ENCODE peak calls at places on chromosome 7, in six cellular contexts. One of them, this sample, is unnamed.

GRCh38 chr7:16431646-16432424 is 10.5 kb upstream of the CRPPA start:
- DNase-seq in CD8-positive, alpha-beta T cell: no peak
- DNase-seq in thoracic aorta: no peak
- DNase-seq in CD4-positive, alpha-beta T cell: no peak
- DNase-seq in lower lobe of right lung: no peak
- DNase-seq in SJSA1: no peak
- DNase-seq in this sample: no peak

GRCh38 chr7:117219485-117219884 is 103.4 kb downstream of the WNT2 start:
- DNase-seq in SJSA1: no peak
- DNase-seq in CD4-positive, alpha-beta T cell: no peak
- DNase-seq in CD8-positive, alpha-beta T cell: no peak
- DNase-seq in thoracic aorta: no peak
- DNase-seq in lower lobe of right lung: no peak
- DNase-seq in this sample: no peak

GRCh38 chr7:23020742-23021401 is 6.9 kb upstream of the HYCC1 start:
- DNase-seq in lower lobe of right lung: no peak
- DNase-seq in thoracic aorta: peak
- DNase-seq in CD8-positive, alpha-beta T cell: no peak
- DNase-seq in CD4-positive, alpha-beta T cell: no peak
- DNase-seq in SJSA1: no peak
- DNase-seq in this sample: no peak

GRCh38 chr7:70698219-70698832 is 433.6 kb upstream of the GALNT17 start:
- DNase-seq in CD4-positive, alpha-beta T cell: no peak
- DNase-seq in CD8-positive, alpha-beta T cell: no peak
- DNase-seq in SJSA1: no peak
- DNase-seq in thoracic aorta: no peak
- DNase-seq in lower lobe of right lung: no peak
- DNase-seq in this sample: no peak

GRCh38 chr7:18153183-18153748 is 125.6 kb upstream of the PRPS1L1 start:
- DNase-seq in thoracic aorta: no peak
- DNase-seq in CD4-positive, alpha-beta T cell: no peak
- DNase-seq in CD8-positive, alpha-beta T cell: no peak
- DNase-seq in SJSA1: no peak
- DNase-seq in lower lobe of right lung: no peak
- DNase-seq in this sample: no peak

GRCh38 chr7:51619880-51620279 is 303.3 kb upstream of the COBL start:
- DNase-seq in CD4-positive, alpha-beta T cell: no peak
- DNase-seq in lower lobe of right lung: no peak
- DNase-seq in thoracic aorta: no peak
- DNase-seq in CD8-positive, alpha-beta T cell: no peak
- DNase-seq in SJSA1: no peak
- DNase-seq in this sample: no peak

GRCh38 chr7:69399038-69399800 is 199.1 kb upstream of the AUTS2 start:
- DNase-seq in SJSA1: no peak
- DNase-seq in CD8-positive, alpha-beta T cell: no peak
- DNase-seq in thoracic aorta: no peak
- DNase-seq in lower lobe of right lung: no peak
- DNase-seq in CD4-positive, alpha-beta T cell: no peak
- DNase-seq in this sample: peak

GRCh38 chr7:69677054-69677847 is 79.0 kb downstream of the AUTS2 start:
- DNase-seq in thoracic aorta: no peak
- DNase-seq in CD4-positive, alpha-beta T cell: no peak
- DNase-seq in lower lobe of right lung: no peak
- DNase-seq in SJSA1: no peak
- DNase-seq in CD8-positive, alpha-beta T cell: no peak
- DNase-seq in this sample: no peak

GRCh38 chr7:93817561-93817960 is 73.0 kb downstream of the TFPI2 start:
- DNase-seq in SJSA1: no peak
- DNase-seq in lower lobe of right lung: no peak
- DNase-seq in CD4-positive, alpha-beta T cell: no peak
- DNase-seq in thoracic aorta: no peak
- DNase-seq in CD8-positive, alpha-beta T cell: no peak
- DNase-seq in this sample: no peak

GRCh38 chr7:76063114-76063513 is 15.2 kb downstream of the MDH2 start:
- DNase-seq in CD4-positive, alpha-beta T cell: no peak
- DNase-seq in lower lobe of right lung: no peak
- DNase-seq in SJSA1: no peak
- DNase-seq in thoracic aorta: no peak
- DNase-seq in CD8-positive, alpha-beta T cell: no peak
- DNase-seq in this sample: no peak

GRCh38 chr7:17598846-17599245 is 300.4 kb downstream of the AHR start:
- DNase-seq in lower lobe of right lung: no peak
- DNase-seq in CD8-positive, alpha-beta T cell: no peak
- DNase-seq in CD4-positive, alpha-beta T cell: no peak
- DNase-seq in SJSA1: no peak
- DNase-seq in thoracic aorta: no peak
- DNase-seq in this sample: no peak

GRCh38 chr7:16462618-16463017 is 2.9 kb downstream of the SOSTDC1 start:
- DNase-seq in thoracic aorta: no peak
- DNase-seq in SJSA1: no peak
- DNase-seq in CD4-positive, alpha-beta T cell: no peak
- DNase-seq in lower lobe of right lung: no peak
- DNase-seq in CD8-positive, alpha-beta T cell: no peak
- DNase-seq in this sample: no peak

GRCh38 chr7:20778063-20778721 is 8.5 kb downstream of the SP8 start:
- DNase-seq in thoracic aorta: no peak
- DNase-seq in SJSA1: no peak
- DNase-seq in CD4-positive, alpha-beta T cell: no peak
- DNase-seq in CD8-positive, alpha-beta T cell: no peak
- DNase-seq in lower lobe of right lung: peak
- DNase-seq in this sample: peak

GRCh38 chr7:116145245-116145852 is 65.0 kb upstream of the TES start:
- DNase-seq in lower lobe of right lung: no peak
- DNase-seq in CD4-positive, alpha-beta T cell: no peak
- DNase-seq in CD8-positive, alpha-beta T cell: no peak
- DNase-seq in SJSA1: no peak
- DNase-seq in thoracic aorta: no peak
- DNase-seq in this sample: no peak

GRCh38 chr7:105760549-105761447 is 115.6 kb downstream of the ATXN7L1 start:
- DNase-seq in CD8-positive, alpha-beta T cell: no peak
- DNase-seq in thoracic aorta: no peak
- DNase-seq in lower lobe of right lung: no peak
- DNase-seq in CD4-positive, alpha-beta T cell: no peak
- DNase-seq in SJSA1: no peak
- DNase-seq in this sample: no peak

GRCh38 chr7:1444925-1445322 is 14.3 kb downstream of the MICALL2 start:
- DNase-seq in SJSA1: no peak
- DNase-seq in thoracic aorta: no peak
- DNase-seq in CD8-positive, alpha-beta T cell: no peak
- DNase-seq in lower lobe of right lung: no peak
- DNase-seq in CD4-positive, alpha-beta T cell: no peak
- DNase-seq in this sample: no peak

GRCh38 chr7:102456327-102456726 is 8.3 kb downstream of the ALKBH4 start:
- DNase-seq in CD4-positive, alpha-beta T cell: no peak
- DNase-seq in thoracic aorta: no peak
- DNase-seq in CD8-positive, alpha-beta T cell: no peak
- DNase-seq in lower lobe of right lung: no peak
- DNase-seq in SJSA1: no peak
- DNase-seq in this sample: no peak

GRCh38 chr7:66697451-66698438 is 42.8 kb upstream of the RABGEF1 start:
- DNase-seq in SJSA1: no peak
- DNase-seq in CD8-positive, alpha-beta T cell: no peak
- DNase-seq in lower lobe of right lung: no peak
- DNase-seq in CD4-positive, alpha-beta T cell: no peak
- DNase-seq in thoracic aorta: peak
- DNase-seq in this sample: peak

GRCh38 chr7:132519936-132520335 is 56.3 kb downstream of the PLXNA4 start:
- DNase-seq in CD4-positive, alpha-beta T cell: no peak
- DNase-seq in SJSA1: no peak
- DNase-seq in thoracic aorta: no peak
- DNase-seq in lower lobe of right lung: no peak
- DNase-seq in CD8-positive, alpha-beta T cell: no peak
- DNase-seq in this sample: no peak

GRCh38 chr7:66050990-66051424 is 24.6 kb upstream of the ASL start:
- DNase-seq in CD4-positive, alpha-beta T cell: no peak
- DNase-seq in thoracic aorta: no peak
- DNase-seq in CD8-positive, alpha-beta T cell: no peak
- DNase-seq in lower lobe of right lung: peak
- DNase-seq in SJSA1: peak
- DNase-seq in this sample: no peak

GRCh38 chr7:139731802-139732470 is 45.9 kb downstream of the HIPK2 start:
- DNase-seq in lower lobe of right lung: peak
- DNase-seq in CD4-positive, alpha-beta T cell: no peak
- DNase-seq in thoracic aorta: peak
- DNase-seq in SJSA1: peak
- DNase-seq in CD8-positive, alpha-beta T cell: no peak
- DNase-seq in this sample: peak

GRCh38 chr7:82291931-82292330 is 151.6 kb downstream of the CACNA2D1 start:
- DNase-seq in SJSA1: no peak
- DNase-seq in thoracic aorta: no peak
- DNase-seq in CD8-positive, alpha-beta T cell: no peak
- DNase-seq in CD4-positive, alpha-beta T cell: no peak
- DNase-seq in lower lobe of right lung: no peak
- DNase-seq in this sample: no peak

GRCh38 chr7:1720325-1720724 is 50.2 kb downstream of the ELFN1 start:
- DNase-seq in lower lobe of right lung: no peak
- DNase-seq in CD8-positive, alpha-beta T cell: no peak
- DNase-seq in CD4-positive, alpha-beta T cell: no peak
- DNase-seq in thoracic aorta: no peak
- DNase-seq in SJSA1: no peak
- DNase-seq in this sample: no peak

DNA sequence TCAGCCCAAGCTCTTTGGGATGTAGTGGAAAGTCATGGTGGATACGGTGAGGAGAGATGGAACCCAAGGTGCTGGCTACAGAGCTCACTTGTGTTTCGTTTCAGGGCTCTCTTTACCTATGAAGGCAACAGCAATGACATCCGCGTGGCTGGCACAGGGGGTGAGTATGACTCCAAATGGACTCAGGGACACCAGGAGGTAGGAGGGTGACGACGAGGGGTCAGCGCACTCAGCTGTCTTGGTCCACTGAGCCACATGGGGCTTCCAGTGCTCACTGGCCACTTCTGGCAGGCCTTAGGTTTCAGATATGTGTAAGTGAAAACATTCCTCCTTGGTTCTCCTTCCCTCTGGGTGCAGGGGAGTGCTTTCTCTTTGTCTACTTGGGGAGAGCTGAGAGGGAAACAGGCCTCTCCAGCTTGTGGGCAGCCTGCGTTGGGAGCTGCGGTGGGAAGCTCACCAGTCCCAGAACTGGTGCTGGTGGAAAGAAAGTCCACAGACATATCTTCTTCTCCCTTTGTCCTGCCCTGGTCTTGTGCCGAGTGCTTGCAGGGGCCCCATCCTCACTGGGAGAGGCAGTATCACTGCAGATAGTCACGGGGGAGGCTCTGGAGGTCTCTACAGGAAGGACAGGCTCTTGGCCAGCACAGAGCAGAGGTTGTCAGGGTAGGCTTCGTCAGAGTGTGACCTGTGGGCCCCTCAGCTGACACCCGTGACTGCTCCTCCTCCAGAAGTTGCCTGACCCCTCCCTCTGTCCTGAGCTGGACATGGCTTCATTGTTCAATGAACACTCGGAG is 5.8 kb downstream of the DBNL start:
- DNase-seq in thoracic aorta: no peak
- DNase-seq in CD4-positive, alpha-beta T cell: no peak
- DNase-seq in SJSA1: no peak
- DNase-seq in lower lobe of right lung: no peak
- DNase-seq in CD8-positive, alpha-beta T cell: no peak
- DNase-seq in this sample: no peak
- H3K27ac ChIP-seq in thoracic aorta: no peak
- H3K27ac ChIP-seq in CD4-positive, alpha-beta T cell: peak
- H3K27ac ChIP-seq in SJSA1: no peak
- H3K27ac ChIP-seq in lower lobe of right lung: no peak
- H3K27ac ChIP-seq in CD8-positive, alpha-beta T cell: peak
- H3K27ac ChIP-seq in this sample: no peak

GRCh38 chr7:88184848-88185304 is 35.0 kb downstream of the SRI start:
- DNase-seq in thoracic aorta: no peak
- DNase-seq in CD8-positive, alpha-beta T cell: no peak
- DNase-seq in lower lobe of right lung: no peak
- DNase-seq in SJSA1: no peak
- DNase-seq in CD4-positive, alpha-beta T cell: no peak
- DNase-seq in this sample: no peak
- H3K27ac ChIP-seq in thoracic aorta: no peak
- H3K27ac ChIP-seq in CD8-positive, alpha-beta T cell: no peak
- H3K27ac ChIP-seq in lower lobe of right lung: no peak
- H3K27ac ChIP-seq in SJSA1: no peak
- H3K27ac ChIP-seq in CD4-positive, alpha-beta T cell: no peak
- H3K27ac ChIP-seq in this sample: no peak

GRCh38 chr7:129438839-129439640 is 4.8 kb downstream of the STRIP2 start:
- DNase-seq in CD4-positive, alpha-beta T cell: no peak
- DNase-seq in thoracic aorta: no peak
- DNase-seq in SJSA1: no peak
- DNase-seq in CD8-positive, alpha-beta T cell: no peak
- DNase-seq in lower lobe of right lung: no peak
- DNase-seq in this sample: no peak
- H3K27ac ChIP-seq in CD4-positive, alpha-beta T cell: no peak
- H3K27ac ChIP-seq in thoracic aorta: no peak
- H3K27ac ChIP-seq in SJSA1: no peak
- H3K27ac ChIP-seq in CD8-positive, alpha-beta T cell: no peak
- H3K27ac ChIP-seq in lower lobe of right lung: no peak
- H3K27ac ChIP-seq in this sample: no peak

GRCh38 chr7:151427705-151428392 is 12.1 kb downstream of the CRYGN start:
- DNase-seq in CD8-positive, alpha-beta T cell: no peak
- DNase-seq in CD4-positive, alpha-beta T cell: no peak
- DNase-seq in thoracic aorta: no peak
- DNase-seq in SJSA1: no peak
- DNase-seq in lower lobe of right lung: no peak
- DNase-seq in this sample: no peak

GRCh38 chr7:151429232-151429554 is 10.7 kb downstream of the CRYGN start:
- DNase-seq in thoracic aorta: no peak
- DNase-seq in lower lobe of right lung: no peak
- DNase-seq in CD8-positive, alpha-beta T cell: no peak
- DNase-seq in CD4-positive, alpha-beta T cell: no peak
- DNase-seq in SJSA1: no peak
- DNase-seq in this sample: no peak

GRCh38 chr7:151429555-151430331 is 10.2 kb downstream of the CRYGN start:
- DNase-seq in thoracic aorta: no peak
- DNase-seq in lower lobe of right lung: no peak
- DNase-seq in CD4-positive, alpha-beta T cell: peak
- DNase-seq in SJSA1: no peak
- DNase-seq in CD8-positive, alpha-beta T cell: peak
- DNase-seq in this sample: no peak

GRCh38 chr7:151426906-151427704 is 12.8 kb downstream of the CRYGN start:
- DNase-seq in lower lobe of right lung: no peak
- DNase-seq in thoracic aorta: no peak
- DNase-seq in SJSA1: no peak
- DNase-seq in CD4-positive, alpha-beta T cell: no peak
- DNase-seq in CD8-positive, alpha-beta T cell: no peak
- DNase-seq in this sample: no peak

DNA sequence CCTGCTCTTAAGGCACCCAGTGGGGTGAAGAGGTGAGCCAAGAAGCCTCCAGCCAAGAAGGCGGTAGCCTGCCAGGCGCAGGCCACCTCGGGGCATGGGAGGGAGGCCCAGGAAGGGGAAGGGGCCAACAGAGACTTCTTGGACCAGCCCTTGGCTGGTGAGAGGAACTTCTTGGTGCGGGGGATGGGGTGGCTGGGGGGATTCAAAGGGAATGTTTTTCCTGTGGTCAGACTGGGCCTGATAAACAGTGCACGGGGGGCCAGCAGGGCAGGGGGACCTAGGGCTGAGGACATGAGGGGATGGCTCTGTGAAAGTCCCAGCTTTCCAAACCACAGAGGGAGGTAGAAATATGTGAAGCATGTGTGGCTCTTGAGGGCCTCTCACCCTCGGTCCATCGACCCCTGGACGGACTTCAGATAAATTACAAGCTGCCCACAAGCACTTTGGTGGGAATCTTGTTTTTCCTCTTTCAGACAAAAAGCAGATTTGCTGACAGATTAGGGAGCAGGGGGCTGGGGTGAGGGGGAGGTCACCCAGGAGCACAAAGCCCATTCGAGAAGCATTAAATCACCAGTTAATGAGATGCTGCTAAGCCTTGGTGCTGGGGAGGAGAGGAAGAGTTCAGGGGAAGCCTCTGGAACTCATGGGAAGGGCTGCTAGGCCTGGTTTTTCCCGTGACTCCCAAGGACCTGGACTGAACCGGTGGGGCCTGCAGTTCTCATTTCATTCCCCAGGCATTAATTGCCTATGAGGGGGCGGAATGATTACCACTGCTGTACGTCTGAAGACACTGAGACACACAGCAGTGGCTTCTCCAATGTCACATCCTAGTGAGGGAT is 11.3 kb downstream of the CRYGN start:
- DNase-seq in lower lobe of right lung: no peak
- DNase-seq in SJSA1: peak
- DNase-seq in CD8-positive, alpha-beta T cell: no peak
- DNase-seq in thoracic aorta: no peak
- DNase-seq in CD4-positive, alpha-beta T cell: no peak
- DNase-seq in this sample: no peak
- H3K27ac ChIP-seq in lower lobe of right lung: peak
- H3K27ac ChIP-seq in SJSA1: peak
- H3K27ac ChIP-seq in CD8-positive, alpha-beta T cell: no peak
- H3K27ac ChIP-seq in thoracic aorta: no peak
- H3K27ac ChIP-seq in CD4-positive, alpha-beta T cell: peak
- H3K27ac ChIP-seq in this sample: no peak

This sample was measured in substantia nigra.